ENCODE peak calls at places on chromosomes 13 and 19, in four cellular contexts. D is mesendoderm; E is K562; L is CD4-positive, alpha-beta memory T cell. G is an unnamed sample.

GRCh38 chr19:3482507-3483225 is 575 bp downstream of the SMIM44 start:
- DNase-seq in D (no peak), E (peak; percentile 36), L (no peak), G (no peak)

GRCh38 chr13:49859568-49859967 is 67.1 kb upstream of the KPNA3 start:
- DNase-seq in D (no peak), E (no peak), L (no peak), G (peak; percentile 89)

GRCh38 chr19:40279761-40280607 is 5.2 kb downstream of the AKT2 start:
- DNase-seq in D (peak; percentile 65), E (no peak), L (no peak), G (no peak)

GRCh38 chr13:50531917-50532899 is 311.3 kb downstream of the DLEU7 start:
- DNase-seq in D (no peak), E (no peak), L (peak; percentile 14), G (no peak)

GRCh38 chr19:2081873-2082810 is 14.0 kb downstream of the MOB3A start:
- DNase-seq in D (no peak), E (no peak), L (peak; percentile 62), G (no peak)

GRCh38 chr13:80251403-80251802 is 89.5 kb downstream of the SPRY2 start:
- DNase-seq in D (no peak), E (no peak), L (no peak), G (peak; percentile 48)

GRCh38 chr19:38538793-38539528 is 78.8 kb downstream of the MAP4K1 start:
- DNase-seq in D (no peak), E (no peak), L (peak; percentile 71), G (no peak)

GRCh38 chr19:35963514-35963913 is 27.3 kb downstream of the LRFN3 start:
- DNase-seq in D (peak; percentile 76), E (peak; percentile 55), L (peak; percentile 29), G (peak; percentile 16)

GRCh38 chr19:55489711-55490477 is 1.7 kb downstream of the SSC5D start:
- DNase-seq in D (no peak), E (no peak), L (no peak), G (no peak)

GRCh38 chr19:18470153-18470552 is 32.2 kb upstream of the ISYNA1 start:
- DNase-seq in D (peak; percentile 66), E (peak; percentile 76), L (no peak), G (no peak)

GRCh38 chr19:5948697-5949564 is 29.0 kb downstream of the RANBP3 start:
- DNase-seq in D (no peak), E (no peak), L (no peak), G (no peak)

GRCh38 chr13:113080901-113081521 is 24.6 kb upstream of the F7 start:
- DNase-seq in D (no peak), E (no peak), L (no peak), G (no peak)

GRCh38 chr13:113875829-113876228 is 12.0 kb upstream of the GAS6 start:
- DNase-seq in D (no peak), E (no peak), L (no peak), G (no peak)

GRCh38 chr19:22257381-22257780 is 28.9 kb upstream of the ZNF729 start:
- DNase-seq in D (no peak), E (no peak), L (no peak), G (no peak)

GRCh38 chr19:51339313-51339686 is 2.6 kb downstream of the VSIG10L start:
- DNase-seq in D (peak; percentile 91), E (peak; percentile 35), L (no peak), G (no peak)

GRCh38 chr13:37070956-37071355 is 11.5 kb upstream of the SUPT20H start:
- DNase-seq in D (no peak), E (no peak), L (no peak), G (no peak)

DNA sequence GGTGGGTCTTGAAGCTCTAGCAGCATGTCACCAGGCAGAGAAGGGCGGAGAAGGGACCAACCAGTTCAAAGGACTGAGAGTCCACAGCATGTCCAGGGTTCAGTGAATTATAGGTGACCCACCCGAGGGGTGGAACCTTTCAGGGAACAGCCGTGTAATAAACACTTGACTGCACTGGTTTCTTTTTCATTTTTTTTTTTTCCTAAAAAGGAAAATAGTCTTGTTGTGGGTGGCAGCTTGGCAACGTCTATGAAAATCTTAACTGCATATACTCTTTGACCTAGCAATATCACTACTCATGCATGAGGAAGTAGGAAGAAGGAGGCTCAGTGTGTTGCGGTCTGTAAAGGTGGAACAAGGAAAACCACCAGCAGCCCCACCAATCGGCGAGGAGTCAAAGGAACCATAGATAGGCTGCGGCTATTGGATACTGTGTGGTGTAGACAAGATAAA is 13.0 kb upstream of the MYH14 start:
- DNase-seq in D (no peak), E (no peak), L (no peak), G (no peak)
- H3K27me3 ChIP-seq in D (no peaks in the 10 kb centered on the region), E (peaks cover 44% of the 10 kb centered on the region), L (no peaks in the 10 kb centered on the region), G (no peaks in the 10 kb centered on the region)

DNA sequence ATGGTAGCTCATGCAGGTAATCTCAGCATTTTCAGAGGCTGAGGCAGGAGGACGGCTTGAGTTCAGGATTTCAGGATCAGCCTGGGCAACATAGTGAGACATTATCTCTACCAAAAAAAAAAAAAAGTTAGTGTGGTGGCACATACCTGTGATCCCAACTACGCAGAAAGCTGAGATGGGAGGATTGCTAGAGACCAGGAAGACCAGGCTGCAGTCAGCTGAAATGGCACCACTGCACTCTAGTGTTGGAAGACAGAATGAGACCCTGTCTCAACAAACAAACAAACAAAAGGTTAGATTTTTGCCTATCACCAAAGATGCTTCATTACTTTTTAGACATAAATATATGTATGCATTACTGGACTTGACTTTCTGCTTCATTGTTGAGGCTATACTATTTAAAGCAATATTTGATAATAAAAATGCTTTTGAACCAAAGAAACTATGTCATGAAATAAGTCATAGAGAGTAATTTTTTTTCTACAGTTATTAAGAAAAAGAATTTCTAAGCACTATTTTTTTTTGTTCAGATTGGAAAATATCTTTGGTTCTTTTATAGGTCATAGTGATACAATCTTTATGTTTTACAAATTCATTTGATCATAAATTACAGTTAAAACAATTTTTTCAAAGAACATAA is 1180.1 kb upstream of the ATXN8OS start:
- DNase-seq in D (peak; percentile 94), E (no peak), L (no peak), G (no peak)
- H3K4me1 ChIP-seq in D (no peaks in the 10 kb centered on the region), E (no peaks in the 10 kb centered on the region), L (no peaks in the 10 kb centered on the region), G (no peaks in the 10 kb centered on the region)

GRCh38 chr19:16301999-16302694 is 22.5 kb upstream of the KLF2 start:
- DNase-seq in D (no peak), E (no peak), L (no peak), G (no peak)

GRCh38 chr19:16303755-16304154 is 20.9 kb upstream of the KLF2 start:
- DNase-seq in D (no peak), E (no peak), L (no peak), G (no peak)

GRCh38 chr19:16308081-16308480 is 16.5 kb upstream of the KLF2 start:
- DNase-seq in D (no peak), E (no peak), L (no peak), G (no peak)

GRCh38 chr19:16309653-16310052 is 15.0 kb upstream of the KLF2 start:
- DNase-seq in D (no peak), E (no peak), L (no peak), G (no peak)

DNA sequence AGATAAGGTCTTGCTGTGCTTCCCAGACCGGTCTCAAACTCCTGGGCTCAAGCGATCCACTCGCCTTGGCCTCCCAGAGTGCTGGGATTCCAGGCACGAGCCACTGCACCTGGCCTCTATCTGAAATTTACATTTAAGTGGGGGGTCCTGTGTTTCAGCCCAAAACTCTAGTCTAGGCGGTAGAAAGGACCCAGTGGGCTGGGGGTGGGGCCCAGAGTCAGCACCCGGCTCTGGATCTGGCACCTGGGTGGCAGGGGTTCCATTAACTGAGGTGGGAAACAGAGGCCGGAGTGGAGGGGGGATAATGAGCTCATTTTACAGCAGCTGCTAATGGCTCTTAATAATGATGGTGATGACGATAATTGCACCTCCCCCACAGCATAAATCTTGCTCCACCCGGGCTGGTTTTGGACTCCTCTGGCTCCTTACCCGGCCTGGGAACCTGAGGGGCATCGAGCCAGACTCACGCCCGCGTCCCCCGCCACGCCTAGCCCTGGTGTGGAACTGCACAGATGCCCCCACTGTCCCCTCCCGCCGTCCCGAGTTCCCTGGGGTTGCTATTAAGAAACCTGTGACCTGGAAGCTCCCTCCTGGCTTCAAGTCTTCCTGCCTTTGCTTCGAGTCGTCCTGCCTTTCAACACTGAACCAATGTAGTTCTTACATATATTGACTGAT is 17.8 kb upstream of the KLF2 start:
- DNase-seq in D (no peak), E (no peak), L (no peak), G (no peak)
- H3K27ac ChIP-seq in D (no peak overlapping the region), E (no peak overlapping the region), L (no peak overlapping the region), G (no peak overlapping the region)

GRCh38 chr19:16702123-16702522 is 17.5 kb upstream of the NWD1 start:
- DNase-seq in D (peak; percentile 19), E (no peak), L (no peak), G (no peak)
- H3K27me3 ChIP-seq in D (no peaks in the 10 kb centered on the region), E (peaks cover 33% of the 10 kb centered on the region), L (no peaks in the 10 kb centered on the region), G (no peaks in the 10 kb centered on the region)

GRCh38 chr13:110486061-110486780 is 75.3 kb downstream of the RAB20 start:
- DNase-seq in D (peak; percentile 89), E (no peak), L (no peak), G (no peak)

GRCh38 chr13:110480161-110480560 is 81.4 kb downstream of the RAB20 start:
- DNase-seq in D (peak; percentile 52), E (no peak), L (no peak), G (no peak)

GRCh38 chr13:110483386-110483785 is 78.1 kb downstream of the RAB20 start:
- DNase-seq in D (no peak), E (no peak), L (no peak), G (no peak)

GRCh38 chr13:110485604-110486003 is 75.9 kb downstream of the RAB20 start:
- DNase-seq in D (peak; percentile 99), E (no peak), L (no peak), G (peak; percentile 100)

DNA sequence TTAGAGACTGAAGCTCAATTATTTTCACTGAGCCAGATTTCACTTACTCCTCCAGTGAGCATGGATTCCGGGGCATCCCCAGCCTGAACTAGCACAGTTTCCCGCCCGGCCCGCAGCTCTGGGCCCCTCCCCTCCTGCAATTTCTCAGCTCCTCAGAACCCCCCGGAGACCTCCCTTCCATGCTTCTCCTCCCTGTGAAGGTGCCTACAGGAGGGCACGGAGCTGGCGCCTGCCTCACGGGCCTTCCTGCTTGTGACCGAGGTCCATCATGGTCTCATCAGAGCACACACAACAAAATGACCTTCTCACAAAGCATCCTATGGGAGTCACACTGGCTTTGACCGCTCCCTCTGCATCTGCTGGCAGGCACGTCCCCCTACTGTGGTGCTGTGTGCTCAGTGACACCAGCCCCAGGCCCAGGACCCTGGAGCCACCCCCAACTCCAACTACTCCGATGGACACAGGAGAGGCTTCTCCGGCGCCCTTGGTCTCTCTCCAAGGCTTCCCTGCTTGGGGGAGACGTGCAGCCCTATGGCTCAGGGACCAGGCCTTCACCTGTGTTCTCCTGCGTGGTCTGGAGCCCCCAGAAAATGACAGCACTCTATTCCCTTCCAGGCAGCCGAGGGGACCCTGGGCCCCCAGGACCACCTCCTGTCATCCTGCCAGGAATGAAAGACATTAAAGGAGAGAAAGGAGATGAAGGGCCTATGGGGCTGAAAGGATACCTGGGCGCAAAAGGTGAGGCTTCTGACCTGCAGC is 77.1 kb downstream of the RAB20 start:
- DNase-seq in D (no peak), E (no peak), L (no peak), G (no peak)
- H3K4me1 ChIP-seq in D (peaks cover 17% of the 10 kb centered on the region), E (peaks cover 8% of the 10 kb centered on the region), L (no peaks in the 10 kb centered on the region), G (peaks cover 35% of the 10 kb centered on the region)

G was measured in SJSA1.